ENCODE peak calls at places on chromosomes 3 and 15, in nine cellular contexts. M is effector memory CD8-positive, alpha-beta T cell; F is CD8-positive, alpha-beta T cell; P is A172; E is midbrain; W is NCI-H1930; U is WTC11; A is cardiac fibroblast; I is ACHN. X is an unnamed sample.

GRCh38 chr15:65937476-65937875 is 68.2 kb downstream of the RAB11A start:
- DNase-seq in M (no peak), F (no peak), P (peak; percentile 40), E (no peak), W (no peak), U (no peak), A (peak; percentile 37), I (no peak), X (no peak)

GRCh38 chr15:78906310-78906608 is 33.6 kb downstream of the MORF4L1 start:
- DNase-seq in M (no peak), F (no peak), P (peak; percentile 61), E (no peak), W (no peak), U (no peak), A (peak; percentile 94), I (peak; percentile 94), X (no peak)

GRCh38 chr3:50330330-50330729 is 2.3 kb upstream of the TUSC2 start:
- DNase-seq in M (no peak), F (no peak), P (no peak), E (no peak), W (no peak), U (no peak), A (no peak), I (no peak), X (no peak)

GRCh38 chr3:79086514-79086913 is 681.3 kb downstream of the ROBO1 start:
- DNase-seq in M (no peak), F (no peak), P (peak; percentile 64), E (peak; percentile 43), W (no peak), U (peak; percentile 59), A (peak; percentile 80), I (peak; percentile 55), X (peak; percentile 53)

GRCh38 chr3:60609446-60609845 is 641.8 kb downstream of the FHIT start:
- DNase-seq in M (no peak), F (no peak), P (peak; percentile 29), E (no peak), W (no peak), U (peak; percentile 20), A (peak; percentile 51), I (peak; percentile 10), X (no peak)

GRCh38 chr3:45816544-45816943 is 20.2 kb upstream of the SLC6A20 start:
- DNase-seq in M (no peak), F (no peak), P (peak; percentile 14), E (no peak), W (no peak), U (no peak), A (peak; percentile 11), I (no peak), X (no peak)

GRCh38 chr3:120908030-120908802 is at the start of gene STXBP5L:
- DNase-seq in M (no peak), F (no peak), P (peak; percentile 75), E (peak; percentile 75), W (peak; percentile 95), U (peak; percentile 99), A (peak; percentile 75), I (peak; percentile 79), X (peak; percentile 97)

GRCh38 chr3:29384640-29385039 is 103.8 kb downstream of the RBMS3 start:
- DNase-seq in M (no peak), F (no peak), P (no peak), E (no peak), W (no peak), U (no peak), A (peak; percentile 91), I (no peak), X (no peak)

GRCh38 chr3:46693038-46693896 is at the start of gene ALS2CL:
- DNase-seq in M (peak; percentile 55), F (peak; percentile 66), P (peak; percentile 39), E (no peak), W (peak; percentile 33), U (peak; percentile 66), A (no peak), I (peak; percentile 27), X (no peak)

GRCh38 chr3:77935418-77935817 is 895.5 kb downstream of the ROBO2 start:
- DNase-seq in M (no peak), F (no peak), P (no peak), E (no peak), W (no peak), U (no peak), A (no peak), I (no peak), X (no peak)

GRCh38 chr3:14283821-14284438 is 105.3 kb downstream of the LSM3 start:
- DNase-seq in M (no peak), F (no peak), P (no peak), E (no peak), W (no peak), U (no peak), A (no peak), I (no peak), X (no peak)

GRCh38 chr3:77320514-77320913 is 280.6 kb downstream of the ROBO2 start:
- DNase-seq in M (no peak), F (no peak), P (no peak), E (no peak), W (no peak), U (no peak), A (peak; percentile 71), I (peak; percentile 57), X (no peak)

GRCh38 chr3:162217603-162218002 is 721.0 kb downstream of the OTOL1 start:
- DNase-seq in M (no peak), F (no peak), P (no peak), E (peak; percentile 10), W (no peak), U (no peak), A (no peak), I (no peak), X (no peak)

GRCh38 chr15:65426216-65426853 is 3.6 kb upstream of the IGDCC4 start:
- DNase-seq in M (no peak), F (no peak), P (no peak), E (no peak), W (no peak), U (no peak), A (no peak), I (no peak), X (no peak)

GRCh38 chr3:69791919-69792399 is 52.7 kb downstream of the MITF start:
- DNase-seq in M (no peak), F (no peak), P (peak; percentile 41), E (peak; percentile 69), W (no peak), U (no peak), A (peak; percentile 61), I (peak; percentile 48), X (no peak)

GRCh38 chr3:69051796-69052566 is at the start of gene TMF1:
- DNase-seq in M (peak; percentile 96), F (peak; percentile 99), P (peak; percentile 95), E (no peak), W (no peak), U (peak; percentile 95), A (peak; percentile 99), I (peak; percentile 99), X (no peak)

GRCh38 chr15:96053039-96054021 is 277.2 kb upstream of the NR2F2 start:
- DNase-seq in M (no peak), F (no peak), P (peak; percentile 19), E (no peak), W (no peak), U (peak; percentile 46), A (peak; percentile 28), I (no peak), X (peak; percentile 47)

GRCh38 chr3:13528217-13528801 is 20.6 kb upstream of the FBLN2 start:
- DNase-seq in M (no peak), F (no peak), P (no peak), E (no peak), W (no peak), U (peak; percentile 55), A (peak; percentile 20), I (peak; percentile 16), X (no peak)

GRCh38 chr3:195352895-195353488 is 82.0 kb upstream of the XXYLT1 start:
- DNase-seq in M (no peak), F (no peak), P (peak; percentile 51), E (no peak), W (no peak), U (no peak), A (peak; percentile 87), I (peak; percentile 75), X (peak; percentile 9)

GRCh38 chr3:72224804-72225509 is 440.0 kb upstream of the PROK2 start:
- DNase-seq in M (no peak), F (no peak), P (no peak), E (no peak), W (no peak), U (no peak), A (no peak), I (no peak), X (no peak)

X was measured in NCI-H2107.